ENCODE peak calls at places on chromosome 9, in nine cellular contexts. E, F, U, K, I, M, R, O and D are unnamed samples.

GRCh38 chr9:89444212-89444611 is 53.7 kb downstream of the SEMA4D start:
- DNase-seq in E (peak), F (no peak), U (no peak), K (no peak), I (no peak), M (no peak), R (peak), O (no peak), D (no peak)

GRCh38 chr9:101915479-101915878 is 177.0 kb upstream of the GRIN3A start:
- DNase-seq in E (no peak), F (no peak), U (no peak), K (no peak), I (no peak), M (no peak), R (no peak), O (peak), D (no peak)

GRCh38 chr9:94875300-94876063 is 149.0 kb downstream of the AOPEP start:
- DNase-seq in E (no peak), F (no peak), U (no peak), K (no peak), I (no peak), M (no peak), R (no peak), O (no peak), D (no peak)

GRCh38 chr9:120715331-120715924 is 1.2 kb upstream of the MEGF9 start:
- DNase-seq in E (no peak), F (no peak), U (peak), K (peak), I (peak), M (peak), R (no peak), O (no peak), D (peak)

GRCh38 chr9:137534256-137535119 is 15.7 kb downstream of the PNPLA7 start:
- DNase-seq in E (no peak), F (peak), U (no peak), K (no peak), I (peak), M (peak), R (peak), O (peak), D (peak)

GRCh38 chr9:130206579-130206978 is 34.4 kb downstream of the NCS1 start:
- DNase-seq in E (no peak), F (no peak), U (no peak), K (no peak), I (no peak), M (no peak), R (no peak), O (no peak), D (no peak)

GRCh38 chr9:69044226-69045219 is 9.0 kb downstream of the FXN start:
- DNase-seq in E (no peak), F (no peak), U (no peak), K (no peak), I (peak), M (peak), R (no peak), O (peak), D (peak)

GRCh38 chr9:89770779-89771178 is 166.0 kb downstream of the GADD45G start:
- DNase-seq in E (no peak), F (no peak), U (no peak), K (no peak), I (no peak), M (no peak), R (no peak), O (no peak), D (no peak)

GRCh38 chr9:14062449-14063187 is 251.3 kb downstream of the NFIB start:
- DNase-seq in E (no peak), F (no peak), U (no peak), K (no peak), I (peak), M (no peak), R (no peak), O (no peak), D (peak)

GRCh38 chr9:131478421-131478868 is 24.3 kb upstream of the POMT1 start:
- DNase-seq in E (peak), F (peak), U (no peak), K (no peak), I (peak), M (peak), R (peak), O (peak), D (peak)

GRCh38 chr9:133605856-133606721 is 3.1 kb downstream of the FAM163B start:
- DNase-seq in E (no peak), F (no peak), U (no peak), K (no peak), I (no peak), M (no peak), R (no peak), O (no peak), D (no peak)